ENCODE peak calls at places on chromosomes 6 and 20, in ten cellular contexts. One of them, this sample, is unnamed.

GRCh38 chr6:110664933-110665332 is 150.3 kb downstream of the CDK19 start:
- DNase-seq in AG08395: peak; percentile 5
- DNase-seq in transverse colon: no peak
- DNase-seq in NCI-H1436 treated with DMSO at 0.1 percent for 48 hours: no peak
- DNase-seq in hepatic stellate cell: peak; percentile 14
- DNase-seq in NCI-H69: no peak
- DNase-seq in activated CD4-positive, alpha-beta T cell treated with anti-CD3 and anti-CD28 coated beads for 1 hour: no peak
- DNase-seq in Karpas-422: no peak
- DNase-seq in endothelial cell: no peak
- DNase-seq in psoas muscle: no peak
- DNase-seq in this sample: peak; percentile 36

GRCh38 chr6:90701146-90701781 is 114.4 kb upstream of the MAP3K7 start:
- DNase-seq in AG08395: peak; percentile 2
- DNase-seq in transverse colon: no peak
- DNase-seq in NCI-H1436 treated with DMSO at 0.1 percent for 48 hours: no peak
- DNase-seq in hepatic stellate cell: no peak
- DNase-seq in NCI-H69: peak; percentile 48
- DNase-seq in activated CD4-positive, alpha-beta T cell treated with anti-CD3 and anti-CD28 coated beads for 1 hour: no peak
- DNase-seq in Karpas-422: peak; percentile 84
- DNase-seq in endothelial cell: peak; percentile 31
- DNase-seq in psoas muscle: no peak
- DNase-seq in this sample: no peak

GRCh38 chr6:138833819-138834539 is 38.1 kb downstream of the ECT2L start:
- DNase-seq in AG08395: no peak
- DNase-seq in transverse colon: no peak
- DNase-seq in NCI-H1436 treated with DMSO at 0.1 percent for 48 hours: peak; percentile 71
- DNase-seq in hepatic stellate cell: no peak
- DNase-seq in NCI-H69: peak; percentile 93
- DNase-seq in activated CD4-positive, alpha-beta T cell treated with anti-CD3 and anti-CD28 coated beads for 1 hour: no peak
- DNase-seq in Karpas-422: peak; percentile 27
- DNase-seq in endothelial cell: no peak
- DNase-seq in psoas muscle: no peak
- DNase-seq in this sample: no peak

GRCh38 chr6:63927538-63927937 is 291.9 kb downstream of the PHF3 start:
- DNase-seq in AG08395: no peak
- DNase-seq in transverse colon: no peak
- DNase-seq in NCI-H1436 treated with DMSO at 0.1 percent for 48 hours: no peak
- DNase-seq in hepatic stellate cell: no peak
- DNase-seq in NCI-H69: no peak
- DNase-seq in activated CD4-positive, alpha-beta T cell treated with anti-CD3 and anti-CD28 coated beads for 1 hour: no peak
- DNase-seq in Karpas-422: no peak
- DNase-seq in endothelial cell: no peak
- DNase-seq in psoas muscle: no peak
- DNase-seq in this sample: no peak

GRCh38 chr20:63978319-63979220 is 872 bp downstream of the SAMD10 start:
- DNase-seq in AG08395: no peak
- DNase-seq in transverse colon: peak; percentile 90
- DNase-seq in NCI-H1436 treated with DMSO at 0.1 percent for 48 hours: no peak
- DNase-seq in hepatic stellate cell: no peak
- DNase-seq in NCI-H69: peak; percentile 69
- DNase-seq in activated CD4-positive, alpha-beta T cell treated with anti-CD3 and anti-CD28 coated beads for 1 hour: peak; percentile 34
- DNase-seq in Karpas-422: peak; percentile 82
- DNase-seq in endothelial cell: peak; percentile 66
- DNase-seq in psoas muscle: peak; percentile 73
- DNase-seq in this sample: no peak

GRCh38 chr20:23049201-23049932 is at the start of gene THBD:
- DNase-seq in AG08395: peak; percentile 59
- DNase-seq in transverse colon: peak; percentile 56
- DNase-seq in NCI-H1436 treated with DMSO at 0.1 percent for 48 hours: no peak
- DNase-seq in hepatic stellate cell: peak; percentile 34
- DNase-seq in NCI-H69: peak; percentile 81
- DNase-seq in activated CD4-positive, alpha-beta T cell treated with anti-CD3 and anti-CD28 coated beads for 1 hour: no peak
- DNase-seq in Karpas-422: no peak
- DNase-seq in endothelial cell: peak; percentile 76
- DNase-seq in psoas muscle: peak; percentile 87
- DNase-seq in this sample: no peak

GRCh38 chr20:13220857-13221297 is at the start of gene ISM1:
- DNase-seq in AG08395: no peak
- DNase-seq in transverse colon: no peak
- DNase-seq in NCI-H1436 treated with DMSO at 0.1 percent for 48 hours: no peak
- DNase-seq in hepatic stellate cell: no peak
- DNase-seq in NCI-H69: peak; percentile 87
- DNase-seq in activated CD4-positive, alpha-beta T cell treated with anti-CD3 and anti-CD28 coated beads for 1 hour: peak; percentile 32
- DNase-seq in Karpas-422: no peak
- DNase-seq in endothelial cell: peak; percentile 45
- DNase-seq in psoas muscle: peak; percentile 27
- DNase-seq in this sample: no peak

GRCh38 chr20:43836790-43837189 is 77.9 kb upstream of the TOX2 start:
- DNase-seq in AG08395: no peak
- DNase-seq in transverse colon: no peak
- DNase-seq in NCI-H1436 treated with DMSO at 0.1 percent for 48 hours: no peak
- DNase-seq in hepatic stellate cell: no peak
- DNase-seq in NCI-H69: no peak
- DNase-seq in activated CD4-positive, alpha-beta T cell treated with anti-CD3 and anti-CD28 coated beads for 1 hour: no peak
- DNase-seq in Karpas-422: no peak
- DNase-seq in endothelial cell: no peak
- DNase-seq in psoas muscle: no peak
- DNase-seq in this sample: no peak

GRCh38 chr20:4956200-4956810 is 45.0 kb downstream of the SLC23A2 start:
- DNase-seq in AG08395: peak; percentile 67
- DNase-seq in transverse colon: no peak
- DNase-seq in NCI-H1436 treated with DMSO at 0.1 percent for 48 hours: peak; percentile 39
- DNase-seq in hepatic stellate cell: peak; percentile 50
- DNase-seq in NCI-H69: peak; percentile 75
- DNase-seq in activated CD4-positive, alpha-beta T cell treated with anti-CD3 and anti-CD28 coated beads for 1 hour: no peak
- DNase-seq in Karpas-422: peak; percentile 91
- DNase-seq in endothelial cell: no peak
- DNase-seq in psoas muscle: no peak
- DNase-seq in this sample: no peak